ENCODE peak calls at places on chromosome 3, in four cellular contexts. One of them, this sample, is unnamed.

GRCh38 chr3:57434041-57434440 is 110.1 kb downstream of the DNAH12 start:
- DNase-seq in activated naive CD8-positive, alpha-beta T cell treated with anti-CD3 and anti-CD28 coated beads, Interleukin-2, amount 10 ng/mL, durations not matched to agents 7 days and 5 days: no peak
- DNase-seq in stimulated activated CD4-positive, alpha-beta T cell treated with anti-CD3 and anti-CD28 coated beads, Interleukin-4, amount 100 ng/mL, for 4 hours: no peak
- DNase-seq in tibial nerve: no peak
- DNase-seq in this sample: no peak

GRCh38 chr3:141452045-141452444 is 34.8 kb upstream of the RASA2 start:
- DNase-seq in tibial nerve: peak; percentile 42
- DNase-seq in activated naive CD8-positive, alpha-beta T cell treated with anti-CD3 and anti-CD28 coated beads, Interleukin-2, amount 10 ng/mL, durations not matched to agents 7 days and 5 days: no peak
- DNase-seq in stimulated activated CD4-positive, alpha-beta T cell treated with anti-CD3 and anti-CD28 coated beads, Interleukin-4, amount 100 ng/mL, for 4 hours: peak; percentile 20
- DNase-seq in this sample: no peak

GRCh38 chr3:17340693-17341092 is 401.7 kb downstream of the TBC1D5 start:
- DNase-seq in tibial nerve: no peak
- DNase-seq in activated naive CD8-positive, alpha-beta T cell treated with anti-CD3 and anti-CD28 coated beads, Interleukin-2, amount 10 ng/mL, durations not matched to agents 7 days and 5 days: no peak
- DNase-seq in stimulated activated CD4-positive, alpha-beta T cell treated with anti-CD3 and anti-CD28 coated beads, Interleukin-4, amount 100 ng/mL, for 4 hours: no peak
- DNase-seq in this sample: no peak

GRCh38 chr3:62873672-62874397 is 1.4 kb downstream of the CADPS start:
- DNase-seq in activated naive CD8-positive, alpha-beta T cell treated with anti-CD3 and anti-CD28 coated beads, Interleukin-2, amount 10 ng/mL, durations not matched to agents 7 days and 5 days: peak; percentile 20
- DNase-seq in stimulated activated CD4-positive, alpha-beta T cell treated with anti-CD3 and anti-CD28 coated beads, Interleukin-4, amount 100 ng/mL, for 4 hours: no peak
- DNase-seq in tibial nerve: no peak
- DNase-seq in this sample: no peak

GRCh38 chr3:156643729-156644389 is 30.5 kb upstream of the TIPARP start:
- DNase-seq in tibial nerve: no peak
- DNase-seq in activated naive CD8-positive, alpha-beta T cell treated with anti-CD3 and anti-CD28 coated beads, Interleukin-2, amount 10 ng/mL, durations not matched to agents 7 days and 5 days: peak; percentile 62
- DNase-seq in stimulated activated CD4-positive, alpha-beta T cell treated with anti-CD3 and anti-CD28 coated beads, Interleukin-4, amount 100 ng/mL, for 4 hours: peak; percentile 34
- DNase-seq in this sample: peak; percentile 8

GRCh38 chr3:193744048-193744821 is 151.2 kb downstream of the OPA1 start:
- DNase-seq in stimulated activated CD4-positive, alpha-beta T cell treated with anti-CD3 and anti-CD28 coated beads, Interleukin-4, amount 100 ng/mL, for 4 hours: no peak
- DNase-seq in tibial nerve: no peak
- DNase-seq in activated naive CD8-positive, alpha-beta T cell treated with anti-CD3 and anti-CD28 coated beads, Interleukin-2, amount 10 ng/mL, durations not matched to agents 7 days and 5 days: no peak
- DNase-seq in this sample: no peak

GRCh38 chr3:33315826-33316225 is 38.6 kb downstream of the FBXL2 start:
- DNase-seq in stimulated activated CD4-positive, alpha-beta T cell treated with anti-CD3 and anti-CD28 coated beads, Interleukin-4, amount 100 ng/mL, for 4 hours: no peak
- DNase-seq in activated naive CD8-positive, alpha-beta T cell treated with anti-CD3 and anti-CD28 coated beads, Interleukin-2, amount 10 ng/mL, durations not matched to agents 7 days and 5 days: no peak
- DNase-seq in tibial nerve: no peak
- DNase-seq in this sample: no peak

GRCh38 chr3:55965776-55966175 is 478.7 kb upstream of the WNT5A start:
- DNase-seq in tibial nerve: no peak
- DNase-seq in stimulated activated CD4-positive, alpha-beta T cell treated with anti-CD3 and anti-CD28 coated beads, Interleukin-4, amount 100 ng/mL, for 4 hours: no peak
- DNase-seq in activated naive CD8-positive, alpha-beta T cell treated with anti-CD3 and anti-CD28 coated beads, Interleukin-2, amount 10 ng/mL, durations not matched to agents 7 days and 5 days: no peak
- DNase-seq in this sample: no peak

GRCh38 chr3:11238880-11239279 is 33.3 kb upstream of the ATG7 start:
- DNase-seq in activated naive CD8-positive, alpha-beta T cell treated with anti-CD3 and anti-CD28 coated beads, Interleukin-2, amount 10 ng/mL, durations not matched to agents 7 days and 5 days: no peak
- DNase-seq in stimulated activated CD4-positive, alpha-beta T cell treated with anti-CD3 and anti-CD28 coated beads, Interleukin-4, amount 100 ng/mL, for 4 hours: no peak
- DNase-seq in tibial nerve: no peak
- DNase-seq in this sample: no peak